ENCODE peak calls at places on chromosomes 1 and 21, in seven cellular contexts. S is OCI-M1, P is GF-D8, W is WTC11, I is left colon, G is AG10803, Y is HFFc6. L is an unnamed sample.

GRCh38 chr1:6148497-6149241 is 31.5 kb downstream of the CHD5 start:
- DNase-seq in S (peak; percentile 64), P (no peak), W (peak; percentile 91), I (peak; percentile 49), G (no peak), Y (no peak), L (peak; percentile 85)

GRCh38 chr21:42988234-42988965 is 14.0 kb downstream of the PKNOX1 start:
- DNase-seq in S (no peak), P (no peak), W (no peak), I (no peak), G (peak; percentile 70), Y (peak; percentile 56), L (no peak)

GRCh38 chr1:248841702-248842395 is 3.8 kb downstream of the ZNF672 start:
- DNase-seq in S (peak; percentile 79), P (peak; percentile 19), W (peak; percentile 62), I (no peak), G (peak; percentile 80), Y (peak; percentile 48), L (peak; percentile 81)

GRCh38 chr1:20165522-20165951 is 20.4 kb upstream of the UBXN10 start:
- DNase-seq in S (peak; percentile 61), P (no peak), W (peak; percentile 36), I (no peak), G (no peak), Y (no peak), L (no peak)

GRCh38 chr1:203351037-203351625 is at the start of gene FMOD:
- DNase-seq in S (peak; percentile 55), P (no peak), W (peak; percentile 49), I (peak; percentile 53), G (peak; percentile 63), Y (no peak), L (peak; percentile 91)

GRCh38 chr1:161727343-161727924 is 6.1 kb downstream of the FCRLB start:
- DNase-seq in S (peak; percentile 78), P (no peak), W (no peak), I (no peak), G (peak; percentile 93), Y (peak; percentile 71), L (no peak)

GRCh38 chr1:219088778-219089557 is 84.7 kb upstream of the LYPLAL1 start:
- DNase-seq in S (peak; percentile 97), P (peak; percentile 91), W (no peak), I (peak; percentile 41), G (peak; percentile 93), Y (peak; percentile 94), L (peak; percentile 95)

GRCh38 chr1:156480411-156481192 is 20.0 kb downstream of the MEF2D start:
- DNase-seq in S (no peak), P (no peak), W (peak; percentile 91), I (no peak), G (no peak), Y (no peak), L (peak; percentile 79)

GRCh38 chr1:160837558-160838205 is 25.0 kb downstream of the CD244 start:
- DNase-seq in S (no peak), P (peak; percentile 95), W (no peak), I (peak; percentile 43), G (peak; percentile 33), Y (peak; percentile 57), L (no peak)

GRCh38 chr21:25717491-25718139 is 17.1 kb downstream of the ATP5PF start:
- DNase-seq in S (peak; percentile 68), P (peak; percentile 25), W (no peak), I (no peak), G (peak; percentile 23), Y (peak; percentile 18), L (peak; percentile 24)

GRCh38 chr21:42236693-42237092 is 17.8 kb downstream of the ABCG1 start:
- DNase-seq in S (no peak), P (no peak), W (no peak), I (no peak), G (no peak), Y (no peak), L (no peak)

GRCh38 chr1:111406325-111406768 is 21.2 kb downstream of the OVGP1 start:
- DNase-seq in S (no peak), P (no peak), W (no peak), I (peak; percentile 32), G (peak; percentile 13), Y (no peak), L (no peak)

GRCh38 chr1:26696191-26696644 is 403 bp downstream of the ARID1A start:
- DNase-seq in S (no peak), P (no peak), W (peak; percentile 20), I (peak; percentile 35), G (no peak), Y (no peak), L (no peak)

GRCh38 chr1:11493972-11494655 is 15.2 kb downstream of the DISP3 start:
- DNase-seq in S (no peak), P (no peak), W (no peak), I (no peak), G (no peak), Y (no peak), L (no peak)

GRCh38 chr1:154878371-154879355 is 8.6 kb upstream of the KCNN3 start:
- DNase-seq in S (peak; percentile 85), P (no peak), W (peak; percentile 94), I (peak; percentile 66), G (peak; percentile 59), Y (peak; percentile 52), L (peak; percentile 79)

GRCh38 chr1:81559662-81560350 is 240.9 kb upstream of the ADGRL2 start:
- DNase-seq in S (no peak), P (no peak), W (no peak), I (no peak), G (no peak), Y (no peak), L (no peak)

GRCh38 chr1:226674892-226675719 is 64.0 kb downstream of the ITPKB start:
- DNase-seq in S (peak; percentile 81), P (peak; percentile 99), W (no peak), I (peak; percentile 68), G (no peak), Y (no peak), L (no peak)

GRCh38 chr1:112699425-112700144 is 7.3 kb downstream of the RHOC start:
- DNase-seq in S (no peak), P (no peak), W (no peak), I (no peak), G (no peak), Y (no peak), L (no peak)

GRCh38 chr1:59601811-59602210 is 212.9 kb upstream of the HOOK1 start:
- DNase-seq in S (no peak), P (no peak), W (no peak), I (no peak), G (no peak), Y (no peak), L (no peak)

GRCh38 chr1:167447521-167448136 is 70.7 kb downstream of the CD247 start:
- DNase-seq in S (peak; percentile 92), P (peak; percentile 46), W (no peak), I (peak; percentile 75), G (no peak), Y (no peak), L (no peak)

GRCh38 chr1:17861685-17862084 is 106.6 kb downstream of the ACTL8 start:
- DNase-seq in S (peak; percentile 25), P (no peak), W (peak; percentile 25), I (no peak), G (no peak), Y (no peak), L (peak; percentile 77)

GRCh38 chr1:102833171-102833570 is 275.2 kb downstream of the COL11A1 start:
- DNase-seq in S (peak; percentile 25), P (no peak), W (no peak), I (no peak), G (no peak), Y (peak; percentile 42), L (no peak)

GRCh38 chr1:46690931-46691411 is 19.3 kb downstream of the TEX38 start:
- DNase-seq in S (no peak), P (no peak), W (no peak), I (no peak), G (no peak), Y (no peak), L (no peak)

GRCh38 chr1:172932981-172933380 is 117.8 kb downstream of the TNFSF18 start:
- DNase-seq in S (no peak), P (no peak), W (no peak), I (no peak), G (no peak), Y (no peak), L (no peak)

GRCh38 chr21:42747267-42747701 is 93.9 kb downstream of the PDE9A start:
- DNase-seq in S (no peak), P (no peak), W (no peak), I (no peak), G (no peak), Y (no peak), L (no peak)

GRCh38 chr1:234922987-234923386 is 205.7 kb downstream of the TOMM20 start:
- DNase-seq in S (no peak), P (no peak), W (no peak), I (peak; percentile 5), G (no peak), Y (no peak), L (no peak)

GRCh38 chr1:41917835-41918449 is 780 bp downstream of the HIVEP3 start:
- DNase-seq in S (no peak), P (no peak), W (peak; percentile 65), I (no peak), G (peak; percentile 26), Y (no peak), L (peak; percentile 52)

GRCh38 chr1:157189986-157190982 is 52.1 kb upstream of the ETV3 start:
- DNase-seq in S (no peak), P (no peak), W (no peak), I (no peak), G (no peak), Y (no peak), L (no peak)

GRCh38 chr1:236168716-236169429 is 26.5 kb downstream of the GPR137B start:
- DNase-seq in S (no peak), P (no peak), W (peak; percentile 67), I (no peak), G (peak; percentile 23), Y (no peak), L (peak; percentile 87)

GRCh38 chr21:33411949-33412430 is 8.8 kb downstream of the IFNGR2 start:
- DNase-seq in S (no peak), P (no peak), W (no peak), I (peak; percentile 71), G (no peak), Y (no peak), L (no peak)

GRCh38 chr1:30588311-30589073 is 134.9 kb downstream of the MATN1 start:
- DNase-seq in S (no peak), P (no peak), W (no peak), I (no peak), G (no peak), Y (no peak), L (no peak)

GRCh38 chr1:168285419-168285790 is 4.7 kb downstream of the TBX19 start:
- DNase-seq in S (no peak), P (no peak), W (no peak), I (no peak), G (no peak), Y (no peak), L (no peak)

GRCh38 chr1:100296140-100296539 is 30.1 kb downstream of the RTCA start:
- DNase-seq in S (no peak), P (no peak), W (no peak), I (no peak), G (no peak), Y (no peak), L (no peak)

GRCh38 chr1:20481158-20481617 is 4.8 kb downstream of the CAMK2N1 start:
- DNase-seq in S (no peak), P (no peak), W (no peak), I (peak; percentile 67), G (no peak), Y (no peak), L (no peak)

L was measured in cardiac muscle cell.